ENCODE peak calls at places on chromosomes 1 and 21, in eight cellular contexts. X, Z, Q, K, N, E, D and C are unnamed samples.
A peak's percentile ranks its signal among the peaks of the same experiment; 100 is the strongest.

GRCh38 chr1:20008391-20008841 is 29.0 kb upstream of the PLA2G2A start:
- DNase-seq in Q (peak; percentile 62), N (peak; percentile 19), K (no peak), Z (no peak), X (no peak), D (no peak), E (no peak), C (peak; percentile 66)

GRCh38 chr21:34558960-34559631 is 47.1 kb upstream of the KCNE1 start:
- DNase-seq in D (no peak), E (no peak), N (no peak), Q (no peak), Z (no peak), X (no peak), K (no peak), C (no peak)

GRCh38 chr1:168333562-168334256 is 53.0 kb downstream of the TBX19 start:
- DNase-seq in K (no peak), Z (no peak), Q (no peak), E (no peak), N (no peak), D (no peak), X (no peak), C (no peak)

GRCh38 chr1:96487404-96487803 is 234.2 kb upstream of the PTBP2 start:
- DNase-seq in Q (no peak), K (no peak), Z (no peak), E (no peak), N (no peak), X (no peak), D (no peak), C (peak; percentile 54)

GRCh38 chr1:112056354-112056753 is 66.9 kb upstream of the KCND3 start:
- DNase-seq in K (no peak), Z (no peak), D (no peak), N (no peak), X (no peak), E (no peak), Q (no peak), C (no peak)

GRCh38 chr1:68121536-68121935 is 71.1 kb upstream of the DIRAS3 start:
- DNase-seq in D (no peak), K (no peak), Z (no peak), Q (no peak), X (peak; percentile 24), N (no peak), E (no peak), C (peak; percentile 55)

GRCh38 chr21:46585191-46585953 is 19.5 kb downstream of the S100B start:
- DNase-seq in Z (no peak), X (no peak), E (no peak), K (no peak), D (no peak), Q (no peak), N (no peak), C (no peak)

GRCh38 chr21:35072960-35073359 is 23.9 kb upstream of the RUNX1 start:
- DNase-seq in E (no peak), Q (peak; percentile 37), Z (peak; percentile 53), K (no peak), X (no peak), D (no peak), N (no peak), C (peak; percentile 79)

GRCh38 chr1:37755290-37755689 is 9.6 kb downstream of the EPHA10 start:
- DNase-seq in D (no peak), X (no peak), K (no peak), E (no peak), N (no peak), Q (no peak), Z (no peak), C (no peak)

GRCh38 chr1:6871300-6871972 is 86.2 kb downstream of the CAMTA1 start:
- DNase-seq in Z (no peak), D (no peak), N (no peak), E (no peak), Q (no peak), X (no peak), K (no peak), C (no peak)

GRCh38 chr1:91851130-91852010 is 34.6 kb downstream of the TGFBR3 start:
- DNase-seq in E (peak; percentile 8), K (no peak), X (no peak), Q (peak; percentile 95), D (peak; percentile 94), Z (peak; percentile 68), N (peak; percentile 90), C (peak; percentile 85)

DNA sequence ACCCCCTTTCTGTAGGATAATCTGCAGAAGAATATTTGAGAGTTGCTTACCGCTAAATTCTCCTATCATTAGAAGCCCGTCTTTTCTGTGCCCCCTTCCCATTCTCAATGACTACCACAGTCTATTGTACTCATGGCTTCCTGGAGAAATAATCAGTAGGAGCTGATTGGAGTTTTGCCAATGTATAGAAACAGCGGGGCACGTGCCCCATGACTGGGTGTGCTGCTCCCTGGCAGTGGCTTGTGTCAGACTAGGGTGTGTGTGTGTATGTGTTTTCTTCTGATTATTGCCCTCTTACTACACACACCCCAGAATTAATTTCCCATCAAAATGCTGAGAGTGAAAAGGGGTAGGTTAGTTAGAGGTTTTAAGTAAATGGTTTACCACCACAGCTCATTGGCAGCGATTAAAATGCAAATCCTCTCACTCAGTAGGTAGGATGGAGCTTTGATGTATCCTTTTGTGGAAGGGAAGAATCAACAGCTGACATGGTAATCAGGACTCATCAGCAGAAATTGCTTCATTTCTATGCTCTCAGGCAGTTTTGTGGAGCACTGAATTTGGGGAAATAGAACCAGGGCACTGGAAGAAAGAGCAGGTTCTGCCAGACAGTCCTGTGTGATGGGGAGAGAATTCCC is 29.9 kb downstream of the HHAT start:
- DNase-seq in Q (no peak), D (no peak), X (peak; percentile 55), Z (no peak), K (no peak), N (no peak), E (no peak), C (no peak)
- H3K4me3 ChIP-seq in Q (no peak overlapping the region), D (no peak overlapping the region), X (no peak overlapping the region), Z (no peak overlapping the region), K (no peak overlapping the region), N (no peak overlapping the region), E (no peak overlapping the region), C (no peak overlapping the region)

GRCh38 chr1:75991497-75992114 is 59.4 kb upstream of the ASB17 start:
- DNase-seq in N (peak; percentile 59), X (peak; percentile 94), K (peak; percentile 77), E (peak; percentile 75), D (peak; percentile 87), Q (peak; percentile 85), Z (peak; percentile 61), C (peak; percentile 75)
- TF ChIP-seq CTCF in N (peak; percentile 77), X (peak; percentile 90), K (peak; percentile 63), E (peak; percentile 89), D (peak; percentile 61), Q (peak; percentile 85), Z (peak; percentile 84), C (peak; percentile 74)

GRCh38 chr1:228084325-228084724 is 1.8 kb downstream of the ARF1 start:
- DNase-seq in E (no peak), Z (peak; percentile 50), N (no peak), D (no peak), X (no peak), K (no peak), Q (no peak), C (peak; percentile 83)
- H3K4me3 ChIP-seq in E (peak overlapping the region; percentile 98), Z (peak overlapping the region; percentile 99), N (peak overlapping the region; percentile 98), D (peak overlapping the region; percentile 97), X (peak overlapping the region; percentile 96), K (peak overlapping the region; percentile 98), Q (peak overlapping the region; percentile 100), C (peak overlapping the region; percentile 99)

DNA sequence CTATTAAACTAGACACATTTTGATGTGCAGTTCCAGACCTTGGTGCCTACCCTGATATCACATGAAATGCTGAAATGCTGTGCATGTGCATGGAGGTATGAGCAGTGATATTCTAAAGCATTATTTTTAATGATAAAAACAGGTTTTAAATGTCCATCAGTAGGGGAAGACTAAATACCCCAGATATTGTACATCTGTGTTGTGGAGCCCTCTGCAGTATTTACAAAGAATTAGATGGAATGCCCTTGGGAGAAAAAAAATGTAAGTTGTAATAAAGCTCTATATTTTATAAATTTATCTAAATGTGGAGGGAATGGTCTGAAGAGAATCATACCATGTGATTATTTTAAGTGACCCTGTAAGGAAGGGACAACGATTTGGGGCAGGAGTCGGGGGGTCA is 39.1 kb upstream of the IGSF5 start:
- DNase-seq in Z (no peak), D (no peak), K (no peak), E (no peak), Q (no peak), N (no peak), X (no peak), C (peak; percentile 27)
- TF ChIP-seq CTCF in Z (peak; percentile 35), D (no peak), K (no peak), E (peak; percentile 43), Q (no peak), N (no peak), X (no peak), C (peak; percentile 44)

GRCh38 chr1:16886860-16887605 is 8.7 kb upstream of the RNU1-2 start:
- DNase-seq in E (no peak), X (peak; percentile 23), K (no peak), D (peak; percentile 61), Z (no peak), Q (no peak), N (no peak), C (no peak)

GRCh38 chr1:16882995-16883394 is 12.8 kb upstream of the RNU1-2 start:
- DNase-seq in E (no peak), D (peak; percentile 53), Z (no peak), N (no peak), K (no peak), Q (no peak), X (no peak), C (no peak)

GRCh38 chr1:16888806-16889178 is 7.0 kb upstream of the RNU1-2 start:
- DNase-seq in K (peak; percentile 32), X (no peak), Z (no peak), N (no peak), Q (no peak), E (no peak), D (peak; percentile 62), C (peak; percentile 5)
- H3K4me3 ChIP-seq in K (peak overlapping the region; percentile 61), X (peak overlapping the region; percentile 85), Z (peak overlapping the region; percentile 50), N (peak overlapping the region; percentile 47), Q (peak overlapping the region; percentile 78), E (no peak overlapping the region), D (peak overlapping the region; percentile 87), C (peak overlapping the region; percentile 67)

GRCh38 chr1:180762796-180763195 is 131.0 kb downstream of the XPR1 start:
- DNase-seq in E (no peak), X (no peak), K (no peak), D (no peak), Z (no peak), N (no peak), Q (no peak), C (no peak)
- TF ChIP-seq CTCF in E (no peak), X (no peak), K (no peak), D (no peak), Z (no peak), N (no peak), Q (no peak), C (no peak)

DNA sequence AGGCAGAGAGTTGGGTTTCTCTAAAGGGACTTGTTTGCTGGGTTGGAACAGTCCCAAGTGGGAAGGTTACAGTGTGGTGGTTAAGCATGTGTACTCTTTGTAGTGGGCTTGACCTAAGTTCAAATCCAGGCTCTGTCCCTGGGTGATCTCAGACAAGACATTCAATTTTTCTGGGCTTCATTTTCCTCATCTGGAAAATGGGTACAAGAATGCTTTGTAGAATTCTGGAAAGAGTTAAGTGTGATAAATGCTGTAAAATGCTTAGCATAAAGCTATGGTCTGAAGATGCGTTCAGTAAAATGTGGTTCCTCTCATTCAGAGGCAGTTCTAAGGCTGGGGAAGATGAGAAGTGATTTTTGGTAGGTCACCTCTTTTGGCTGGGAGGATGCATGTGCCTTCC is 805 bp downstream of the GRHL3 start:
- DNase-seq in Q (no peak), D (no peak), Z (no peak), E (no peak), N (no peak), X (no peak), K (no peak), C (no peak)
- H3K4me3 ChIP-seq in Q (no peak overlapping the region), D (no peak overlapping the region), Z (no peak overlapping the region), E (no peak overlapping the region), N (no peak overlapping the region), X (peak overlapping the region; percentile 61), K (no peak overlapping the region), C (no peak overlapping the region)